ENCODE peak calls at places on chromosomes 6 and 20, in nine cellular contexts. J, W, N, C, R, M, E, G and V are unnamed samples.

GRCh38 chr6:26155066-26155925 is 68.1 kb downstream of the HFE start:
- DNase-seq in R (peak), N (no peak), C (peak), G (no peak), M (peak), J (peak), W (no peak), E (no peak), V (peak)

GRCh38 chr20:53281557-53282117 is 309.5 kb downstream of the TSHZ2 start:
- DNase-seq in N (no peak), W (no peak), G (no peak), C (no peak), E (no peak), R (no peak), J (no peak), M (no peak), V (no peak)

GRCh38 chr6:47047479-47048411 is 5.6 kb upstream of the ADGRF1 start:
- DNase-seq in N (no peak), G (peak), M (peak), J (peak), R (peak), C (peak), W (peak), E (peak), V (peak)

GRCh38 chr20:23270427-23270911 is 80.1 kb upstream of the NXT1 start:
- DNase-seq in G (no peak), W (no peak), C (peak), J (no peak), N (no peak), E (no peak), M (peak), R (peak), V (peak)

GRCh38 chr20:32454164-32455145 is 96.3 kb downstream of the ASXL1 start:
- DNase-seq in W (no peak), G (no peak), N (no peak), M (no peak), C (no peak), R (no peak), J (no peak), E (no peak), V (no peak)

GRCh38 chr6:109373333-109373732 is 8.9 kb downstream of the CD164 start:
- DNase-seq in C (no peak), E (no peak), N (no peak), M (no peak), R (no peak), J (no peak), W (no peak), G (no peak), V (no peak)

GRCh38 chr6:81819767-81820166 is 67.3 kb upstream of the TENT5A start:
- DNase-seq in C (peak), W (no peak), N (no peak), M (no peak), E (no peak), G (no peak), R (no peak), J (no peak), V (no peak)

GRCh38 chr20:48527771-48528170 is 300.0 kb downstream of the PREX1 start:
- DNase-seq in R (no peak), C (no peak), N (no peak), W (no peak), G (no peak), E (no peak), J (no peak), M (no peak), V (no peak)

GRCh38 chr6:33927551-33927950 is 123.7 kb upstream of the MLN start:
- DNase-seq in E (no peak), W (no peak), G (no peak), C (no peak), M (peak), R (peak), J (no peak), N (no peak), V (peak)

GRCh38 chr20:1327241-1327653 is 1.7 kb downstream of the SDCBP2 start:
- DNase-seq in N (no peak), C (no peak), W (no peak), E (no peak), J (peak), R (peak), G (no peak), M (peak), V (no peak)

GRCh38 chr6:154039231-154039842 is at the start of gene OPRM1:
- DNase-seq in E (no peak), J (peak), M (peak), R (peak), G (peak), N (no peak), W (peak), C (no peak), V (peak)

GRCh38 chr6:11270030-11271027 is 37.9 kb upstream of the NEDD9 start:
- DNase-seq in N (no peak), E (no peak), G (no peak), J (no peak), R (peak), W (no peak), C (no peak), M (peak), V (no peak)

GRCh38 chr6:56688521-56688920 is 45.8 kb upstream of the DST start:
- DNase-seq in E (no peak), C (no peak), R (peak), G (no peak), J (no peak), M (no peak), N (no peak), W (no peak), V (no peak)

GRCh38 chr6:111588366-111588765 is 17.3 kb downstream of the TRAF3IP2 start:
- DNase-seq in G (no peak), M (no peak), C (no peak), N (no peak), W (no peak), R (no peak), J (no peak), E (no peak), V (peak)

GRCh38 chr6:40569162-40569920 is 17.8 kb downstream of the LRFN2 start:
- DNase-seq in G (no peak), E (no peak), J (no peak), C (no peak), R (no peak), N (no peak), W (no peak), M (no peak), V (no peak)

GRCh38 chr6:14273196-14273595 is 155.6 kb downstream of the CD83 start:
- DNase-seq in N (no peak), R (no peak), C (no peak), M (no peak), W (no peak), G (no peak), E (no peak), J (no peak), V (no peak)

GRCh38 chr6:116443105-116443504 is 18.1 kb upstream of the CALHM6 start:
- DNase-seq in G (no peak), E (no peak), J (no peak), R (no peak), C (no peak), N (no peak), W (no peak), M (no peak), V (no peak)

GRCh38 chr20:8858181-8858794 is 210.6 kb upstream of the PLCB4 start:
- DNase-seq in E (no peak), M (peak), R (peak), N (no peak), W (no peak), G (no peak), C (no peak), J (no peak), V (no peak)

GRCh38 chr20:20364016-20364746 is 3.7 kb upstream of the INSM1 start:
- DNase-seq in G (no peak), R (no peak), E (no peak), W (peak), N (no peak), M (no peak), J (no peak), C (no peak), V (peak)

GRCh38 chr6:139161169-139161568 is 26.3 kb downstream of the HECA start:
- DNase-seq in R (peak), N (peak), J (no peak), G (no peak), E (peak), M (no peak), W (no peak), C (no peak), V (peak)

GRCh38 chr20:35616465-35617396 is 1.1 kb downstream of the SPAG4 start:
- DNase-seq in N (no peak), W (peak), M (peak), G (peak), R (peak), J (peak), C (peak), E (peak), V (peak)

GRCh38 chr20:7841967-7842301 is 98.3 kb downstream of the HAO1 start:
- DNase-seq in M (peak), N (no peak), E (no peak), W (no peak), J (no peak), C (no peak), R (peak), G (no peak), V (peak)

GRCh38 chr6:145272246-145272645 is 463.1 kb downstream of the EPM2A start:
- DNase-seq in R (no peak), C (no peak), E (no peak), G (no peak), N (no peak), W (no peak), J (no peak), M (no peak), V (no peak)

GRCh38 chr6:166658792-166659150 is 31.7 kb upstream of the RPS6KA2 start:
- DNase-seq in N (no peak), J (no peak), E (no peak), M (no peak), R (no peak), W (no peak), G (no peak), C (no peak), V (no peak)

GRCh38 chr6:139011980-139012379 is 16.6 kb upstream of the ABRACL start:
- DNase-seq in M (no peak), J (no peak), W (no peak), E (no peak), G (no peak), N (no peak), R (no peak), C (no peak), V (no peak)

GRCh38 chr6:142482249-142482648 is 180.4 kb downstream of the ADGRG6 start:
- DNase-seq in W (no peak), J (peak), C (no peak), M (no peak), N (no peak), E (no peak), R (no peak), G (no peak), V (no peak)

GRCh38 chr20:11880694-11881093 is 37.0 kb upstream of the BTBD3 start:
- DNase-seq in M (no peak), R (peak), N (no peak), J (no peak), E (no peak), W (no peak), C (no peak), G (no peak), V (no peak)

GRCh38 chr6:167811689-167812487 is 14.8 kb upstream of the AFDN start:
- DNase-seq in M (peak), W (no peak), J (no peak), N (no peak), G (no peak), E (no peak), R (no peak), C (no peak), V (no peak)

GRCh38 chr20:3352203-3352602 is 55.3 kb downstream of the DNAAF9 start:
- DNase-seq in G (no peak), N (no peak), E (no peak), R (no peak), W (no peak), C (no peak), M (no peak), J (no peak), V (no peak)

GRCh38 chr6:139625998-139626975 is 251.8 kb upstream of the CITED2 start:
- DNase-seq in E (no peak), W (no peak), J (peak), G (no peak), M (peak), R (no peak), N (no peak), C (no peak), V (peak)

GRCh38 chr6:137105375-137105774 is 60.6 kb upstream of the IL20RA start:
- DNase-seq in J (no peak), R (no peak), W (no peak), E (peak), M (no peak), N (no peak), G (no peak), C (no peak), V (no peak)